ENCODE peak calls at places on chromosomes 7 and 10, in eight cellular contexts. One of them, this sample, is unnamed.

GRCh38 chr7:140294454-140294853 is 103.9 kb downstream of the SLC37A3 start:
- DNase-seq in HCT116: no peak
- DNase-seq in lower lobe of right lung: no peak
- DNase-seq in lower leg skin: no peak
- DNase-seq in fibroblast of mammary gland: no peak
- DNase-seq in upper lobe of right lung: no peak
- DNase-seq in lung: no peak
- DNase-seq in adrenal gland: no peak
- DNase-seq in this sample: no peak

GRCh38 chr10:113704637-113705343 is 25.1 kb downstream of the CASP7 start:
- DNase-seq in HCT116: peak
- DNase-seq in lower lobe of right lung: no peak
- DNase-seq in lower leg skin: no peak
- DNase-seq in fibroblast of mammary gland: peak
- DNase-seq in upper lobe of right lung: no peak
- DNase-seq in lung: no peak
- DNase-seq in adrenal gland: peak
- DNase-seq in this sample: peak

GRCh38 chr7:157402388-157402703 is 65.5 kb downstream of the DNAJB6 start:
- DNase-seq in HCT116: no peak
- DNase-seq in lower lobe of right lung: no peak
- DNase-seq in lower leg skin: no peak
- DNase-seq in fibroblast of mammary gland: no peak
- DNase-seq in upper lobe of right lung: no peak
- DNase-seq in lung: no peak
- DNase-seq in adrenal gland: no peak
- DNase-seq in this sample: no peak

GRCh38 chr10:127155221-127155620 is 41.2 kb downstream of the INSYN2A start:
- DNase-seq in HCT116: no peak
- DNase-seq in lower lobe of right lung: no peak
- DNase-seq in lower leg skin: no peak
- DNase-seq in fibroblast of mammary gland: peak
- DNase-seq in upper lobe of right lung: no peak
- DNase-seq in lung: no peak
- DNase-seq in adrenal gland: no peak
- DNase-seq in this sample: peak

GRCh38 chr10:38118072-38118807 is 24.1 kb downstream of the ZNF37A start:
- DNase-seq in HCT116: peak
- DNase-seq in lower lobe of right lung: no peak
- DNase-seq in lower leg skin: no peak
- DNase-seq in fibroblast of mammary gland: peak
- DNase-seq in upper lobe of right lung: no peak
- DNase-seq in lung: no peak
- DNase-seq in adrenal gland: no peak
- DNase-seq in this sample: peak

GRCh38 chr7:137454169-137455166 is 110.9 kb upstream of the PTN start:
- DNase-seq in HCT116: no peak
- DNase-seq in lower lobe of right lung: no peak
- DNase-seq in lower leg skin: peak
- DNase-seq in fibroblast of mammary gland: peak
- DNase-seq in upper lobe of right lung: no peak
- DNase-seq in lung: no peak
- DNase-seq in adrenal gland: peak
- DNase-seq in this sample: peak

GRCh38 chr7:2956526-2957368 is 86.9 kb downstream of the CARD11 start:
- DNase-seq in HCT116: peak
- DNase-seq in lower lobe of right lung: no peak
- DNase-seq in lower leg skin: no peak
- DNase-seq in fibroblast of mammary gland: peak
- DNase-seq in upper lobe of right lung: peak
- DNase-seq in lung: no peak
- DNase-seq in adrenal gland: peak
- DNase-seq in this sample: peak

GRCh38 chr10:96890172-96890513 is 58.0 kb downstream of the LCOR start:
- DNase-seq in HCT116: no peak
- DNase-seq in lower lobe of right lung: no peak
- DNase-seq in lower leg skin: no peak
- DNase-seq in fibroblast of mammary gland: no peak
- DNase-seq in upper lobe of right lung: no peak
- DNase-seq in lung: no peak
- DNase-seq in adrenal gland: no peak
- DNase-seq in this sample: no peak

GRCh38 chr10:113047605-113047962 is 97.5 kb downstream of the TCF7L2 start:
- DNase-seq in HCT116: no peak
- DNase-seq in lower lobe of right lung: no peak
- DNase-seq in lower leg skin: no peak
- DNase-seq in fibroblast of mammary gland: peak
- DNase-seq in upper lobe of right lung: no peak
- DNase-seq in lung: peak
- DNase-seq in adrenal gland: peak
- DNase-seq in this sample: peak

GRCh38 chr10:94172332-94172731 is 178.6 kb downstream of the PLCE1 start:
- DNase-seq in HCT116: no peak
- DNase-seq in lower lobe of right lung: no peak
- DNase-seq in lower leg skin: no peak
- DNase-seq in fibroblast of mammary gland: peak
- DNase-seq in upper lobe of right lung: no peak
- DNase-seq in lung: no peak
- DNase-seq in adrenal gland: no peak
- DNase-seq in this sample: no peak

GRCh38 chr7:3431306-3431705 is 130.3 kb downstream of the SDK1 start:
- DNase-seq in HCT116: no peak
- DNase-seq in lower lobe of right lung: no peak
- DNase-seq in lower leg skin: no peak
- DNase-seq in fibroblast of mammary gland: peak
- DNase-seq in upper lobe of right lung: no peak
- DNase-seq in lung: no peak
- DNase-seq in adrenal gland: no peak
- DNase-seq in this sample: peak

GRCh38 chr7:141575164-141575563 is 24.0 kb downstream of the AGK start:
- DNase-seq in HCT116: no peak
- DNase-seq in lower lobe of right lung: no peak
- DNase-seq in lower leg skin: no peak
- DNase-seq in fibroblast of mammary gland: peak
- DNase-seq in upper lobe of right lung: no peak
- DNase-seq in lung: no peak
- DNase-seq in adrenal gland: no peak
- DNase-seq in this sample: no peak

GRCh38 chr10:54904833-54905232 is 103.8 kb upstream of the PCDH15 start:
- DNase-seq in HCT116: no peak
- DNase-seq in lower lobe of right lung: no peak
- DNase-seq in lower leg skin: no peak
- DNase-seq in fibroblast of mammary gland: no peak
- DNase-seq in upper lobe of right lung: no peak
- DNase-seq in lung: no peak
- DNase-seq in adrenal gland: no peak
- DNase-seq in this sample: no peak

GRCh38 chr10:99913831-99914235 is 95.9 kb downstream of the DNMBP start:
- DNase-seq in HCT116: no peak
- DNase-seq in lower lobe of right lung: no peak
- DNase-seq in lower leg skin: no peak
- DNase-seq in fibroblast of mammary gland: no peak
- DNase-seq in upper lobe of right lung: no peak
- DNase-seq in lung: no peak
- DNase-seq in adrenal gland: no peak
- DNase-seq in this sample: peak

GRCh38 chr10:113960617-113961260 is 82.9 kb upstream of the ADRB1 start:
- DNase-seq in HCT116: no peak
- DNase-seq in lower lobe of right lung: peak
- DNase-seq in lower leg skin: no peak
- DNase-seq in fibroblast of mammary gland: no peak
- DNase-seq in upper lobe of right lung: no peak
- DNase-seq in lung: peak
- DNase-seq in adrenal gland: no peak
- DNase-seq in this sample: no peak

GRCh38 chr10:120161116-120161515 is 268.6 kb downstream of the SEC23IP start:
- DNase-seq in HCT116: no peak
- DNase-seq in lower lobe of right lung: no peak
- DNase-seq in lower leg skin: no peak
- DNase-seq in fibroblast of mammary gland: no peak
- DNase-seq in upper lobe of right lung: no peak
- DNase-seq in lung: no peak
- DNase-seq in adrenal gland: peak
- DNase-seq in this sample: peak

GRCh38 chr10:110436554-110437350 is 61.0 kb upstream of the DUSP5 start:
- DNase-seq in HCT116: no peak
- DNase-seq in lower lobe of right lung: no peak
- DNase-seq in lower leg skin: no peak
- DNase-seq in fibroblast of mammary gland: no peak
- DNase-seq in upper lobe of right lung: peak
- DNase-seq in lung: no peak
- DNase-seq in adrenal gland: no peak
- DNase-seq in this sample: no peak

GRCh38 chr7:33906697-33907096 is 1.4 kb downstream of the BMPER start:
- DNase-seq in HCT116: no peak
- DNase-seq in lower lobe of right lung: no peak
- DNase-seq in lower leg skin: no peak
- DNase-seq in fibroblast of mammary gland: no peak
- DNase-seq in upper lobe of right lung: no peak
- DNase-seq in lung: no peak
- DNase-seq in adrenal gland: no peak
- DNase-seq in this sample: no peak

GRCh38 chr7:33905389-33906032 is at the start of gene BMPER:
- DNase-seq in HCT116: no peak
- DNase-seq in lower lobe of right lung: peak
- DNase-seq in lower leg skin: no peak
- DNase-seq in fibroblast of mammary gland: peak
- DNase-seq in upper lobe of right lung: peak
- DNase-seq in lung: no peak
- DNase-seq in adrenal gland: peak
- DNase-seq in this sample: no peak

GRCh38 chr7:33901847-33902246 is 3.5 kb upstream of the BMPER start:
- DNase-seq in HCT116: no peak
- DNase-seq in lower lobe of right lung: no peak
- DNase-seq in lower leg skin: no peak
- DNase-seq in fibroblast of mammary gland: no peak
- DNase-seq in upper lobe of right lung: no peak
- DNase-seq in lung: no peak
- DNase-seq in adrenal gland: no peak
- DNase-seq in this sample: no peak

GRCh38 chr7:33904680-33905388 is 505 bp upstream of the BMPER start:
- DNase-seq in HCT116: no peak
- DNase-seq in lower lobe of right lung: peak
- DNase-seq in lower leg skin: no peak
- DNase-seq in fibroblast of mammary gland: peak
- DNase-seq in upper lobe of right lung: peak
- DNase-seq in lung: no peak
- DNase-seq in adrenal gland: peak
- DNase-seq in this sample: peak

DNA sequence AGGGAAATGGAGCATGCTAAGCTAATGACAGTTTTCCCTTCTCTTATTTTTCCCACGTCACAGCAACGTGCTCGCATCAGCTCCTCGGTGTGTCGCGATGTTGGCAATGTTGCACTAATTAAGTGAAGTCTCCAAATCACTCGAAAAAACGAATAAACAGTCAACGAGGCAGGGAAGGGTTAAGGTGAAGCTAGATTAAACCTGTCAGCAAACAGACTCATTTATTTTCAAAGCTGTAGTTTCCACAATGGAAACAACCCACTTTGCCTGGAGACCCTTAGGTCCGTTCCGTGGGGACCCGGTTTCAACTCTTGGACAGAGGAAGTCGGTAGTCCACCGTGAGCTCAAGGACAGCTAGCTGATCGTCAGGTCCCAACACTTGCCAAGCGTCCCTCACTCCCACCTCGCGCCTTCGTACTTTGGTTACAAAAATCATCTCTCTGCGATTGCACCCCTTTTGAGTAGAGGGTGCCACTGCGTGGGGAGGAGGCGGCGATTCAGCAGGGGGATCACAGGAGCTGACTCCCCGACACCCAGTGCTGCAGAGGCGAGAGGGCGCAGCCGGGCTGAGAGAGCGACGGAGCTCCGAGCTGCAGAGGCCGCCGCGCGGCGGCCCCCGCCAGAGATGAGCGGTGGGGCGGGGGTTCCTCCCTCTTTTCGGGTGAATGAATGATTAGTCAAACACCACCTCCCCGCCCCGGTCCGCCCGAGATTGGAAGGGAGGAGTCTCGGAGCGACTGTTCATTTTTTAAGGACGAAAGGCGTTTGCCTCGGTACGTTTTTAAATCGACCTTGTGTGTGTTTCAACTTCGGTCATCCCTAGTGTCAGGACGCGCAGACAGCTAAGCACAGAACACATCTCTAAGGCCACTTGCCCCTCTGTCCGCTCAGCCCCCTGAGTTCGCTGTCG is 1.3 kb upstream of the BMPER start:
- DNase-seq in HCT116: no peak
- DNase-seq in lower lobe of right lung: peak
- DNase-seq in lower leg skin: no peak
- DNase-seq in fibroblast of mammary gland: peak
- DNase-seq in upper lobe of right lung: peak
- DNase-seq in lung: no peak
- DNase-seq in adrenal gland: peak
- DNase-seq in this sample: peak
- H3K4me3 ChIP-seq in HCT116: peak
- H3K4me3 ChIP-seq in lower lobe of right lung: peak
- H3K4me3 ChIP-seq in lower leg skin: peak
- H3K4me3 ChIP-seq in fibroblast of mammary gland: peak
- H3K4me3 ChIP-seq in upper lobe of right lung: peak
- H3K4me3 ChIP-seq in lung: peak
- H3K4me3 ChIP-seq in adrenal gland: no peak
- H3K4me3 ChIP-seq in this sample: peak

GRCh38 chr7:151631968-151632749 is 112.5 kb upstream of the RHEB start:
- DNase-seq in HCT116: no peak
- DNase-seq in lower lobe of right lung: peak
- DNase-seq in lower leg skin: peak
- DNase-seq in fibroblast of mammary gland: peak
- DNase-seq in upper lobe of right lung: peak
- DNase-seq in lung: peak
- DNase-seq in adrenal gland: peak
- DNase-seq in this sample: peak
- TF ChIP-seq CTCF in HCT116: peak
- TF ChIP-seq CTCF in lower lobe of right lung: no peak
- TF ChIP-seq CTCF in lower leg skin: no peak
- TF ChIP-seq CTCF in fibroblast of mammary gland: no peak
- TF ChIP-seq CTCF in upper lobe of right lung: peak
- TF ChIP-seq CTCF in lung: peak
- TF ChIP-seq CTCF in adrenal gland: no peak
- TF ChIP-seq CTCF in this sample: peak

GRCh38 chr7:72213769-72214168 is 198.4 kb downstream of the CALN1 start:
- DNase-seq in HCT116: no peak
- DNase-seq in lower lobe of right lung: no peak
- DNase-seq in lower leg skin: no peak
- DNase-seq in fibroblast of mammary gland: no peak
- DNase-seq in upper lobe of right lung: no peak
- DNase-seq in lung: no peak
- DNase-seq in adrenal gland: no peak
- DNase-seq in this sample: no peak
- H3K4me3 ChIP-seq in HCT116: no peak
- H3K4me3 ChIP-seq in lower lobe of right lung: no peak
- H3K4me3 ChIP-seq in lower leg skin: no peak
- H3K4me3 ChIP-seq in fibroblast of mammary gland: no peak
- H3K4me3 ChIP-seq in upper lobe of right lung: no peak
- H3K4me3 ChIP-seq in lung: no peak
- H3K4me3 ChIP-seq in adrenal gland: no peak
- H3K4me3 ChIP-seq in this sample: no peak

DNA sequence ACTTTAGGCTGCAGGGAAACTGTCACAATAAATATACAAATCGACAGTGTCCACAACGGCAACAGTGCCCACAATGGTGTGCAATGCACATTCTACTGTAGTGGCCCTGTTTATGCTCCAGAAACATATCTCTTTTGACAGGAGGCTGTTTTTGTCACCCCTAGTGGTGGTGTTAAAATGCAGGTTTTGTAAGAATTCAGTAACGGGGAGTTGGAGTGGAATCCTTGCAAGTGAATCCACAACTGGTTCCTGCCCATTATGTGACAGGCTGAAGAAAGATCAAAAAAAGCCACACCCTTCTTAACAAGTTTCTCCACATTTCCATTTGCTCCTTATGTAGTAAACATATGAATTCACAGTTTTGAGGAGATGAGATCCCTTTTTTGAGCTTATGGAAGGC is 58.5 kb downstream of the BEND7 start:
- DNase-seq in HCT116: no peak
- DNase-seq in lower lobe of right lung: no peak
- DNase-seq in lower leg skin: no peak
- DNase-seq in fibroblast of mammary gland: no peak
- DNase-seq in upper lobe of right lung: no peak
- DNase-seq in lung: no peak
- DNase-seq in adrenal gland: no peak
- DNase-seq in this sample: no peak
- TF ChIP-seq CTCF in HCT116: no peak
- TF ChIP-seq CTCF in lower lobe of right lung: no peak
- TF ChIP-seq CTCF in lower leg skin: no peak
- TF ChIP-seq CTCF in fibroblast of mammary gland: peak
- TF ChIP-seq CTCF in upper lobe of right lung: no peak
- TF ChIP-seq CTCF in lung: no peak
- TF ChIP-seq CTCF in adrenal gland: no peak
- TF ChIP-seq CTCF in this sample: no peak